ENCODE peak calls at places on chromosomes 13 and 19, in nine cellular contexts. I is fibroblast of villous mesenchyme, X is AG04449, E is lower lobe of right lung, N is fibroblast of pulmonary artery, Y is thyroid gland, V is adrenal gland, L is cardiac muscle cell, M is coronary artery. D is an unnamed sample.

GRCh38 chr13:27617801-27618411 is 2.4 kb downstream of the LNX2 start:
- DNase-seq in I (no peak), X (no peak), E (no peak), N (no peak), Y (no peak), V (no peak), L (no peak), M (no peak), D (no peak)

GRCh38 chr13:67228909-67229308 is 1.2 kb downstream of the PCDH9 start:
- DNase-seq in I (peak; percentile 2), X (no peak), E (no peak), N (peak; percentile 33), Y (no peak), V (no peak), L (no peak), M (no peak), D (no peak)

GRCh38 chr13:79190932-79191331 is 215.1 kb downstream of the RBM26 start:
- DNase-seq in I (no peak), X (no peak), E (no peak), N (no peak), Y (no peak), V (no peak), L (no peak), M (no peak), D (peak; percentile 66)

GRCh38 chr19:17202249-17202648 is 12.9 kb upstream of the USE1 start:
- DNase-seq in I (no peak), X (no peak), E (no peak), N (no peak), Y (no peak), V (no peak), L (no peak), M (no peak), D (no peak)

GRCh38 chr19:7692417-7693088 is 9.4 kb downstream of the FCER2 start:
- DNase-seq in I (no peak), X (no peak), E (no peak), N (no peak), Y (no peak), V (no peak), L (no peak), M (no peak), D (no peak)

GRCh38 chr13:32538234-32538620 is 368 bp downstream of the N4BP2L2 start:
- DNase-seq in I (peak; percentile 84), X (peak; percentile 5), E (peak; percentile 56), N (peak; percentile 43), Y (no peak), V (peak; percentile 60), L (peak; percentile 65), M (peak; percentile 76), D (peak; percentile 84)

GRCh38 chr19:19155495-19156219 is 14.4 kb downstream of the MEF2B start:
- DNase-seq in I (no peak), X (no peak), E (no peak), N (no peak), Y (no peak), V (no peak), L (no peak), M (no peak), D (peak; percentile 87)

GRCh38 chr13:71358218-71358617 is 508.8 kb downstream of the DACH1 start:
- DNase-seq in I (no peak), X (no peak), E (no peak), N (no peak), Y (no peak), V (no peak), L (no peak), M (no peak), D (no peak)

GRCh38 chr13:29758591-29759114 is 91.8 kb downstream of the UBL3 start:
- DNase-seq in I (peak; percentile 23), X (no peak), E (peak; percentile 87), N (no peak), Y (no peak), V (peak; percentile 29), L (no peak), M (no peak), D (peak; percentile 89)

GRCh38 chr13:92303428-92303827 is 905.0 kb downstream of the GPC5 start:
- DNase-seq in I (peak; percentile 81), X (no peak), E (no peak), N (peak; percentile 94), Y (no peak), V (no peak), L (no peak), M (no peak), D (no peak)

GRCh38 chr19:3406571-3407111 is 40.3 kb downstream of the NFIC start:
- DNase-seq in I (no peak), X (no peak), E (no peak), N (no peak), Y (no peak), V (no peak), L (no peak), M (no peak), D (no peak)

GRCh38 chr19:13784731-13785452 is 10.4 kb upstream of the ZSWIM4 start:
- DNase-seq in I (peak; percentile 78), X (no peak), E (peak; percentile 89), N (peak; percentile 72), Y (peak; percentile 75), V (peak; percentile 86), L (peak; percentile 74), M (peak; percentile 86), D (peak; percentile 73)

DNA sequence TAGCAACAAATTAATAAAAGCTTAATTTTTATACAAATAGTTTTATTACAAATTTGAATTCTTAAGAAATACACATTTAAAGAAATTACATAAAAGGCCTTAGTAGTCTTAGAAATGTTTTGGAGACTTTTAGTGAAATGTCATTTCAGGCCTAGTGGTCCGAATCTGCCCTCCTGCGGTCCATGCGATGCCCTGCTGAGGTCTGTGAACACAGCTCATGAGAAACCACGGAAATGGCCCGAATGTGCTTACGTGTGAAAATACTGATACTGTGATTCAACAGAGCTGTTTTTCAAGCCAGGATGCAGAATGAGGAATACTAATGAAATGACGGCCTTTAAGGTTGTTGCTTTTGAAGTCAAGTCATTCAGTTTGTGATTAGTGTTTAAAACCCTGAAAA is 157.9 kb downstream of the COL4A1 start:
- DNase-seq in I (no peak), X (no peak), E (no peak), N (no peak), Y (no peak), V (no peak), L (no peak), M (no peak), D (no peak)
- H3K4me3 ChIP-seq in I (no peak overlapping the region), X (no peak overlapping the region), E (no peak overlapping the region), N (no peak overlapping the region), Y (no peak overlapping the region), V (no peak overlapping the region), L (no peak overlapping the region), M (no peak overlapping the region), D (no peak overlapping the region)

GRCh38 chr19:14871619-14872230 is 14.2 kb downstream of the OR7A17 start:
- DNase-seq in I (peak; percentile 30), X (no peak), E (no peak), N (peak; percentile 32), Y (no peak), V (no peak), L (no peak), M (no peak), D (peak; percentile 5)
- TF ChIP-seq CTCF in I (peak; percentile 50), X (peak; percentile 20), E (peak; percentile 39), N (peak; percentile 57), Y (no peak), V (peak; percentile 83), L (peak; percentile 54), M (no peak), D (peak; percentile 36)

GRCh38 chr19:34759218-34759917 is 13.6 kb downstream of the ZNF599 start:
- DNase-seq in I (no peak), X (no peak), E (no peak), N (no peak), Y (no peak), V (no peak), L (no peak), M (no peak), D (no peak)

DNA sequence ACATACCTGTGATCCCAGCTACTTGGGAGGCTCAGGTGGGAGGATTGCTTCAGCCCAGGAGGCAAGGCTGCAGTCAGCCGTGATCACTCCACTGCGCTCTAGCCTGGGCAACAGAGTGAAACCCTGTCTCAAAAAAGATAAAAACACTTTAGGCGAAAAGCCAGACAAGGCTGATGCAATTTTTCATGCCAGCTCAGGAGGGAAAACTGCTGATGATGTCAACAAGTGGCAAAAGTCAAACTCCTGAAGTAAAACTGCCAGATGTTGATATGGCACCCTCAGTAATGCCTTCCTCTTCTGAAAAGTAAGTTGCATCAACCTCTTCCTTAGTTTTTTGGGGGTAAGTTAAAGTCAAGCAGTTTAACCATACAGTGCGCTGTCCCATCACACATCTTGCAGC is 15.6 kb downstream of the ZNF599 start:
- DNase-seq in I (no peak), X (no peak), E (no peak), N (no peak), Y (no peak), V (no peak), L (no peak), M (no peak), D (no peak)
- H3K4me3 ChIP-seq in I (no peak overlapping the region), X (no peak overlapping the region), E (no peak overlapping the region), N (no peak overlapping the region), Y (no peak overlapping the region), V (no peak overlapping the region), L (no peak overlapping the region), M (no peak overlapping the region), D (no peak overlapping the region)

GRCh38 chr19:29875931-29876330 is 64.1 kb downstream of the CCNE1 start:
- DNase-seq in I (no peak), X (no peak), E (no peak), N (no peak), Y (no peak), V (no peak), L (no peak), M (no peak), D (no peak)

GRCh38 chr19:29872224-29872731 is 60.5 kb downstream of the CCNE1 start:
- DNase-seq in I (no peak), X (no peak), E (no peak), N (peak; percentile 28), Y (no peak), V (no peak), L (peak; percentile 33), M (no peak), D (peak; percentile 43)

GRCh38 chr19:29876414-29876813 is 64.6 kb downstream of the CCNE1 start:
- DNase-seq in I (no peak), X (no peak), E (no peak), N (no peak), Y (no peak), V (no peak), L (no peak), M (no peak), D (no peak)

GRCh38 chr19:29873024-29873800 is 61.4 kb downstream of the CCNE1 start:
- DNase-seq in I (peak; percentile 14), X (no peak), E (peak; percentile 67), N (peak; percentile 13), Y (peak; percentile 45), V (peak; percentile 53), L (peak; percentile 77), M (no peak), D (peak; percentile 68)

DNA sequence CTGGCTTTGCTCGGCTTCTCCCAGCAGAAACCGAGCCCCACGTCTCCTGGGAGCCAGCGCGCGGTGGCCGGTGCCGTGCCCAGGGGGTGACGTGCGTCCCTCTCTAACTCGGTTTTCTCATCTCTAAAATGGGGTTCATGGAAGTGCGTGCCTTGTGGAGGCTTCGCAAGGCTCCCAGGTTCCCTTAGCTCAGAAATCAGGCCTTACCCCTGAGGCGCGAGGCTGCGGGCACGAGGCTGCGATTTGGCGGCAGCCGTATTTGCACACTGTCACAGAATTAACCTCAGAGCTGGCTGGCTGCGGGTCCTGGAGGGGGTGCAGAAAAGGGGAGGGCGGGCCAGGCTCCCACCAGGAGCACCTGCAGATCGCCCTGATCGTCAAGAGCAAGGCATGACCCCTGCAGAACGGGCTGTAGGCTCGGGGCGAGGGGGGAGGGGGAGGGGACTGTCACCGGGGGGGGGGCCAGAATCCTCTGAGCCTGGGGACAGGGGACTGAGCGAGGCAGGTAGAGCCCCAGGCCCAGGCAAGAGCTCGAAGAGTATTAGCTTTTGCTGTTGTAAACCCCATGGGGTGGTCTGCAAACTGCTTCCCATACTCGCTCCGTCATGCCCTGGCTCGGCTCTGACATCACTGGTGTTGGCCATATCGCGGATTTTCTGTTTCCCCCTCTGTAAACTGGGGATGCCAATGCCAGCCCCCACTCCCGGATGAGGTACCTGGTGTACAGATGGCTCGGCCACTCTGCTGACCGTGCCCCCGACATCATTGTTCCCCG is 62.2 kb downstream of the CCNE1 start:
- DNase-seq in I (no peak), X (no peak), E (no peak), N (no peak), Y (no peak), V (no peak), L (no peak), M (no peak), D (no peak)
- TF ChIP-seq CTCF in I (no peak), X (no peak), E (peak; percentile 20), N (no peak), Y (no peak), V (no peak), L (peak; percentile 8), M (no peak), D (no peak)

D was measured in GM12865.